ENCODE peak calls at places on chromosomes 11 and 22, in five cellular contexts. J, A, B, R and Q are unnamed samples.

GRCh38 chr11:125188021-125188420 is 23.5 kb downstream of the PKNOX2 start:
- DNase-seq in J (no peak), A (no peak), B (no peak), R (no peak), Q (no peak)

GRCh38 chr22:43658823-43659222 is 153.3 kb downstream of the EFCAB6 start:
- DNase-seq in J (no peak), A (no peak), B (no peak), R (no peak), Q (no peak)

GRCh38 chr11:5204787-5205186 is 4.3 kb upstream of the OR51V1 start:
- DNase-seq in J (no peak), A (peak; percentile 73), B (peak; percentile 80), R (no peak), Q (no peak)

GRCh38 chr22:48821346-48822186 is 1006.1 kb downstream of the BRD1 start:
- DNase-seq in J (no peak), A (no peak), B (no peak), R (no peak), Q (peak; percentile 45)

GRCh38 chr11:31414338-31414737 is 44.7 kb downstream of the DNAJC24 start:
- DNase-seq in J (no peak), A (no peak), B (peak; percentile 89), R (no peak), Q (no peak)

GRCh38 chr11:110092577-110093406 is at the start of gene ZC3H12C:
- DNase-seq in J (no peak), A (peak; percentile 94), B (peak; percentile 94), R (peak; percentile 87), Q (peak; percentile 87)

GRCh38 chr11:46290021-46290420 is 12.6 kb downstream of the CREB3L1 start:
- DNase-seq in J (no peak), A (no peak), B (peak; percentile 33), R (no peak), Q (no peak)

GRCh38 chr11:128058580-128059208 is 528.7 kb downstream of the ETS1 start:
- DNase-seq in J (no peak), A (no peak), B (no peak), R (no peak), Q (no peak)

GRCh38 chr11:126072141-126072741 is 9.6 kb upstream of the CDON start:
- DNase-seq in J (no peak), A (no peak), B (peak; percentile 53), R (no peak), Q (no peak)

GRCh38 chr11:117627259-117627658 is 169.8 kb downstream of the DSCAML1 start:
- DNase-seq in J (no peak), A (no peak), B (no peak), R (no peak), Q (peak; percentile 40)

GRCh38 chr11:70606248-70606950 is 208.1 kb downstream of the CTTN start:
- DNase-seq in J (no peak), A (no peak), B (no peak), R (no peak), Q (no peak)

GRCh38 chr11:116808262-116809175 is 14.6 kb downstream of the APOA4 start:
- DNase-seq in J (no peak), A (no peak), B (peak; percentile 45), R (no peak), Q (no peak)

GRCh38 chr22:41968601-41969000 is 642 bp upstream of the SEPTIN3 start:
- DNase-seq in J (no peak), A (no peak), B (no peak), R (no peak), Q (no peak)

GRCh38 chr11:99739464-99740089 is 718.8 kb downstream of the CNTN5 start:
- DNase-seq in J (no peak), A (peak; percentile 52), B (peak; percentile 57), R (no peak), Q (no peak)

GRCh38 chr22:50105529-50106100 is 15.8 kb downstream of the MOV10L1 start:
- DNase-seq in J (no peak), A (no peak), B (no peak), R (no peak), Q (no peak)

GRCh38 chr11:41309111-41309522 is 150.3 kb downstream of the LRRC4C start:
- DNase-seq in J (no peak), A (no peak), B (no peak), R (no peak), Q (no peak)

GRCh38 chr11:46639197-46639839 is 22.0 kb downstream of the ATG13 start:
- DNase-seq in J (no peak), A (no peak), B (peak; percentile 31), R (no peak), Q (no peak)

GRCh38 chr11:113412675-113413074 is 25.1 kb downstream of the ANKK1 start:
- DNase-seq in J (no peak), A (no peak), B (no peak), R (no peak), Q (peak; percentile 62)

GRCh38 chr22:37242395-37242918 is 1.6 kb downstream of the RAC2 start:
- DNase-seq in J (peak; percentile 80), A (no peak), B (peak; percentile 71), R (no peak), Q (peak; percentile 97)

GRCh38 chr11:119378851-119379465 is 2.5 kb downstream of the USP2 start:
- DNase-seq in J (no peak), A (no peak), B (no peak), R (no peak), Q (no peak)

GRCh38 chr22:22553141-22553540 is 5.9 kb downstream of the PRAME start:
- DNase-seq in J (no peak), A (no peak), B (no peak), R (no peak), Q (no peak)

GRCh38 chr11:33588056-33588455 is 112.6 kb downstream of the C11orf91 start:
- DNase-seq in J (no peak), A (no peak), B (no peak), R (no peak), Q (no peak)

GRCh38 chr11:107689317-107690202 is 22.3 kb downstream of the SLN start:
- DNase-seq in J (peak; percentile 32), A (peak; percentile 80), B (peak; percentile 69), R (peak; percentile 78), Q (no peak)